ENCODE peak calls at places on chromosomes 4 and X, in four cellular contexts. S is epithelial cell of esophagus, O is neural crest cell, T is occipital lobe. M is an unnamed sample.

GRCh38 chr4:683982-684571 is 4.9 kb downstream of the SLC49A3 start:
- DNase-seq in S (peak; percentile 72), O (peak; percentile 54), T (no peak), M (peak; percentile 14)

GRCh38 chr4:8302331-8302730 is 32.8 kb downstream of the HTRA3 start:
- DNase-seq in S (no peak), O (no peak), T (no peak), M (no peak)

GRCh38 chr4:156734965-156735895 is 236.4 kb downstream of the PDGFC start:
- DNase-seq in S (peak; percentile 19), O (no peak), T (no peak), M (no peak)

GRCh38 chrX:19579485-19579884 is 64.2 kb upstream of the MAP3K15 start:
- DNase-seq in S (peak; percentile 56), O (no peak), T (no peak), M (no peak)

GRCh38 chrX:10086683-10087082 is 70.1 kb upstream of the CLCN4 start:
- DNase-seq in S (no peak), O (no peak), T (no peak), M (no peak)

GRCh38 chr4:87322754-87323153 is at the start of gene HSD17B13:
- DNase-seq in S (no peak), O (no peak), T (no peak), M (no peak)

GRCh38 chrX:103918584-103919335 is 43.7 kb upstream of the TMSB15B start:
- DNase-seq in S (peak; percentile 53), O (peak; percentile 61), T (peak; percentile 70), M (peak; percentile 56)

GRCh38 chrX:155070663-155070974 is 317 bp downstream of the CMC4 start:
- DNase-seq in S (no peak), O (no peak), T (no peak), M (no peak)

M was measured in caudate nucleus.